ENCODE peak calls at places on chromosome 9, in four cellular contexts. One of them, this sample, is unnamed.

GRCh38 chr9:115035872-115036612 is 81.9 kb downstream of the TNC start:
- DNase-seq in type B pancreatic cell: no peak
- DNase-seq in posterior vena cava: no peak
- DNase-seq in tibial nerve: peak
- DNase-seq in this sample: no peak

GRCh38 chr9:130873966-130874365 is 22.6 kb downstream of the QRFP start:
- DNase-seq in type B pancreatic cell: no peak
- DNase-seq in posterior vena cava: peak
- DNase-seq in tibial nerve: no peak
- DNase-seq in this sample: no peak

GRCh38 chr9:690517-691111 is 150.9 kb upstream of the DMRT1 start:
- DNase-seq in type B pancreatic cell: no peak
- DNase-seq in posterior vena cava: no peak
- DNase-seq in tibial nerve: no peak
- DNase-seq in this sample: no peak

GRCh38 chr9:4126996-4127395 is 172.9 kb downstream of the GLIS3 start:
- DNase-seq in type B pancreatic cell: no peak
- DNase-seq in posterior vena cava: no peak
- DNase-seq in tibial nerve: no peak
- DNase-seq in this sample: no peak

GRCh38 chr9:32877103-32877502 is 93.8 kb downstream of the TMEM215 start:
- DNase-seq in type B pancreatic cell: no peak
- DNase-seq in posterior vena cava: no peak
- DNase-seq in tibial nerve: no peak
- DNase-seq in this sample: no peak

GRCh38 chr9:132486706-132487350 is 76.8 kb downstream of the CFAP77 start:
- DNase-seq in type B pancreatic cell: no peak
- DNase-seq in posterior vena cava: peak
- DNase-seq in tibial nerve: no peak
- DNase-seq in this sample: no peak

GRCh38 chr9:105243015-105243686 is 1.3 kb upstream of the SLC44A1 start:
- DNase-seq in type B pancreatic cell: no peak
- DNase-seq in posterior vena cava: no peak
- DNase-seq in tibial nerve: no peak
- DNase-seq in this sample: no peak

GRCh38 chr9:128026255-128027165 is 40.6 kb downstream of the NAIF1 start:
- DNase-seq in type B pancreatic cell: no peak
- DNase-seq in posterior vena cava: no peak
- DNase-seq in tibial nerve: peak
- DNase-seq in this sample: peak

GRCh38 chr9:104758974-104759373 is 5.0 kb upstream of the NIPSNAP3B start:
- DNase-seq in type B pancreatic cell: no peak
- DNase-seq in posterior vena cava: no peak
- DNase-seq in tibial nerve: no peak
- DNase-seq in this sample: no peak

This sample was measured in spleen.